ENCODE peak calls at places on chromosome 16, in nine cellular contexts. I is caudate nucleus, K is neuronal stem cell, A is fibroblast of the aortic adventitia, N is cardiac septum, F is SW 1271, G is uterus, U is NCI-H345, V is H7. S is an unnamed sample.

GRCh38 chr16:66205287-66206167 is 161.0 kb upstream of the CDH5 start:
- DNase-seq in G (no peak), N (no peak), K (no peak), A (peak), I (no peak), F (no peak), U (peak), V (peak), S (peak)

GRCh38 chr16:87515475-87516330 is 22.9 kb upstream of the ZCCHC14 start:
- DNase-seq in K (no peak), V (no peak), N (no peak), U (no peak), F (no peak), A (peak), G (no peak), I (no peak), S (no peak)

GRCh38 chr16:57689772-57690558 is 4.6 kb upstream of the DRC7 start:
- DNase-seq in K (no peak), N (peak), G (peak), F (no peak), U (no peak), I (no peak), V (peak), A (peak), S (no peak)

GRCh38 chr16:19835989-19836421 is 48.6 kb downstream of the GPRC5B start:
- DNase-seq in K (no peak), F (no peak), I (no peak), U (no peak), V (no peak), N (no peak), A (peak), G (no peak), S (no peak)

GRCh38 chr16:12811441-12812198 is 7.9 kb upstream of the CPPED1 start:
- DNase-seq in I (no peak), U (no peak), N (no peak), A (no peak), G (no peak), F (no peak), V (no peak), K (no peak), S (no peak)

GRCh38 chr16:58020628-58021521 is 4.7 kb upstream of the MMP15 start:
- DNase-seq in G (peak), U (peak), K (no peak), I (peak), A (peak), V (peak), N (no peak), F (no peak), S (no peak)

GRCh38 chr16:22005746-22006145 is 2.2 kb upstream of the MOSMO start:
- DNase-seq in U (no peak), I (no peak), K (no peak), A (no peak), F (no peak), G (no peak), N (no peak), V (no peak), S (no peak)

GRCh38 chr16:81601008-81601428 is 156.4 kb downstream of the CMIP start:
- DNase-seq in G (no peak), K (no peak), F (no peak), N (no peak), V (no peak), I (peak), A (peak), U (no peak), S (peak)

GRCh38 chr16:55779391-55780094 is 53.4 kb downstream of the CES1 start:
- DNase-seq in U (no peak), K (no peak), F (no peak), G (no peak), A (no peak), I (no peak), N (no peak), V (no peak), S (no peak)

GRCh38 chr16:65283238-65283651 is 161.4 kb upstream of the CDH11 start:
- DNase-seq in N (no peak), F (no peak), V (no peak), G (no peak), A (peak), I (no peak), K (no peak), U (no peak), S (no peak)

GRCh38 chr16:89319883-89320716 is 102.6 kb downstream of the ZNF778 start:
- DNase-seq in N (no peak), G (no peak), A (peak), V (no peak), F (peak), U (no peak), K (no peak), I (no peak), S (no peak)

GRCh38 chr16:66286527-66286926 is 80.0 kb upstream of the CDH5 start:
- DNase-seq in U (no peak), I (no peak), V (no peak), G (no peak), N (peak), F (no peak), A (no peak), K (no peak), S (no peak)

GRCh38 chr16:12000032-12000431 is 23.5 kb downstream of the SNX29 start:
- DNase-seq in K (no peak), N (no peak), F (no peak), U (no peak), V (no peak), G (no peak), I (no peak), A (no peak), S (no peak)

GRCh38 chr16:74954763-74955162 is 30.2 kb downstream of the WDR59 start:
- DNase-seq in A (no peak), G (no peak), I (no peak), K (no peak), F (no peak), N (no peak), U (no peak), V (no peak), S (no peak)

GRCh38 chr16:1183235-1183907 is 30.5 kb downstream of the CACNA1H start:
- DNase-seq in I (peak), K (no peak), F (no peak), G (peak), A (peak), N (no peak), V (peak), U (no peak), S (no peak)

GRCh38 chr16:55384848-55385247 is 60.8 kb downstream of the IRX6 start:
- DNase-seq in A (no peak), K (no peak), G (no peak), N (no peak), U (no peak), V (no peak), F (no peak), I (no peak), S (peak)

GRCh38 chr16:1078579-1079021 is 6.1 kb downstream of the SSTR5 start:
- DNase-seq in K (no peak), I (no peak), V (peak), U (peak), G (no peak), N (no peak), A (peak), F (no peak), S (peak)

GRCh38 chr16:86664518-86665318 is 86.4 kb downstream of the FOXL1 start:
- DNase-seq in G (no peak), N (no peak), U (no peak), V (no peak), K (no peak), F (peak), A (peak), I (no peak), S (no peak)

GRCh38 chr16:83744521-83744981 is 63.2 kb upstream of the HSBP1 start:
- DNase-seq in V (no peak), U (no peak), G (no peak), A (no peak), K (peak), I (no peak), N (no peak), F (no peak), S (no peak)

GRCh38 chr16:401468-402348 is at the start of gene DECR2:
- DNase-seq in F (no peak), K (peak), G (peak), N (peak), I (peak), U (peak), A (peak), V (peak), S (peak)

GRCh38 chr16:12336158-12336557 is 359.6 kb downstream of the SNX29 start:
- DNase-seq in A (no peak), U (no peak), N (no peak), V (no peak), F (no peak), I (no peak), G (no peak), K (no peak), S (peak)

GRCh38 chr16:55487048-55487803 is 8.2 kb downstream of the MMP2 start:
- DNase-seq in K (no peak), U (no peak), N (peak), V (no peak), I (no peak), F (no peak), A (peak), G (peak), S (no peak)